ENCODE peak calls at places on chromosomes 5 and 9, in five cellular contexts. One of them, this sample, is unnamed.

GRCh38 chr5:150398432-150399157 is 14.1 kb downstream of the CD74 start:
- DNase-seq in CD8-positive, alpha-beta T cell: peak; percentile 37
- DNase-seq in PC-9: no peak
- DNase-seq in GM06990: peak; percentile 78
- DNase-seq in IMR-90: no peak
- DNase-seq in this sample: no peak

GRCh38 chr5:37184748-37185364 is 64.3 kb downstream of the CPLANE1 start:
- DNase-seq in CD8-positive, alpha-beta T cell: no peak
- DNase-seq in GM06990: peak; percentile 25
- DNase-seq in PC-9: no peak
- DNase-seq in IMR-90: no peak
- DNase-seq in this sample: no peak

GRCh38 chr5:91022518-91022917 is 360.6 kb downstream of the ARRDC3 start:
- DNase-seq in CD8-positive, alpha-beta T cell: no peak
- DNase-seq in GM06990: no peak
- DNase-seq in IMR-90: no peak
- DNase-seq in PC-9: no peak
- DNase-seq in this sample: no peak

GRCh38 chr9:129109952-129110739 is 447 bp downstream of the CRAT start:
- DNase-seq in PC-9: no peak
- DNase-seq in CD8-positive, alpha-beta T cell: peak; percentile 27
- DNase-seq in IMR-90: peak; percentile 28
- DNase-seq in GM06990: no peak
- DNase-seq in this sample: no peak

GRCh38 chr5:93956006-93956405 is 214.6 kb upstream of the POU5F2 start:
- DNase-seq in IMR-90: no peak
- DNase-seq in PC-9: no peak
- DNase-seq in CD8-positive, alpha-beta T cell: no peak
- DNase-seq in GM06990: no peak
- DNase-seq in this sample: no peak

GRCh38 chr5:6495433-6496206 is 47.0 kb downstream of the UBE2QL1 start:
- DNase-seq in PC-9: no peak
- DNase-seq in GM06990: no peak
- DNase-seq in CD8-positive, alpha-beta T cell: no peak
- DNase-seq in IMR-90: no peak
- DNase-seq in this sample: no peak

GRCh38 chr5:33816791-33817190 is 75.0 kb downstream of the ADAMTS12 start:
- DNase-seq in PC-9: no peak
- DNase-seq in CD8-positive, alpha-beta T cell: no peak
- DNase-seq in IMR-90: peak; percentile 75
- DNase-seq in GM06990: no peak
- DNase-seq in this sample: no peak

GRCh38 chr9:88193766-88194165 is 55.5 kb upstream of the SPATA31C2 start:
- DNase-seq in CD8-positive, alpha-beta T cell: no peak
- DNase-seq in GM06990: no peak
- DNase-seq in PC-9: no peak
- DNase-seq in IMR-90: no peak
- DNase-seq in this sample: no peak

GRCh38 chr5:147234825-147235635 is at the start of gene STK32A:
- DNase-seq in IMR-90: no peak
- DNase-seq in GM06990: no peak
- DNase-seq in CD8-positive, alpha-beta T cell: no peak
- DNase-seq in PC-9: no peak
- DNase-seq in this sample: no peak

GRCh38 chr5:153153086-153153485 is 337.4 kb upstream of the GRIA1 start:
- DNase-seq in PC-9: no peak
- DNase-seq in GM06990: no peak
- DNase-seq in IMR-90: no peak
- DNase-seq in CD8-positive, alpha-beta T cell: no peak
- DNase-seq in this sample: peak; percentile 31

GRCh38 chr5:95280692-95281091 is 4.2 kb downstream of the MCTP1 start:
- DNase-seq in CD8-positive, alpha-beta T cell: no peak
- DNase-seq in PC-9: no peak
- DNase-seq in IMR-90: no peak
- DNase-seq in GM06990: no peak
- DNase-seq in this sample: no peak

GRCh38 chr9:112041536-112042243 is 133.4 kb downstream of the SUSD1 start:
- DNase-seq in CD8-positive, alpha-beta T cell: no peak
- DNase-seq in GM06990: no peak
- DNase-seq in IMR-90: peak; percentile 100
- DNase-seq in PC-9: peak; percentile 99
- DNase-seq in this sample: peak; percentile 100

GRCh38 chr9:82764270-82764669 is 298.7 kb downstream of the RASEF start:
- DNase-seq in GM06990: no peak
- DNase-seq in PC-9: no peak
- DNase-seq in CD8-positive, alpha-beta T cell: no peak
- DNase-seq in IMR-90: no peak
- DNase-seq in this sample: no peak

GRCh38 chr5:178428341-178429155 is 161.6 kb downstream of the COL23A1 start:
- DNase-seq in PC-9: no peak
- DNase-seq in CD8-positive, alpha-beta T cell: no peak
- DNase-seq in IMR-90: no peak
- DNase-seq in GM06990: no peak
- DNase-seq in this sample: no peak

GRCh38 chr5:177370488-177371119 is 12.9 kb downstream of the RGS14 start:
- DNase-seq in CD8-positive, alpha-beta T cell: peak; percentile 62
- DNase-seq in IMR-90: peak; percentile 82
- DNase-seq in GM06990: peak; percentile 76
- DNase-seq in PC-9: peak; percentile 86
- DNase-seq in this sample: peak; percentile 35

GRCh38 chr9:71886015-71886414 is 25.0 kb downstream of the ABHD17B start:
- DNase-seq in IMR-90: no peak
- DNase-seq in PC-9: no peak
- DNase-seq in CD8-positive, alpha-beta T cell: no peak
- DNase-seq in GM06990: no peak
- DNase-seq in this sample: no peak

GRCh38 chr9:68933434-68934318 is 80.2 kb downstream of the PRKACG start:
- DNase-seq in PC-9: no peak
- DNase-seq in CD8-positive, alpha-beta T cell: no peak
- DNase-seq in IMR-90: no peak
- DNase-seq in GM06990: peak; percentile 75
- DNase-seq in this sample: no peak

GRCh38 chr5:149792963-149793362 is 62.9 kb downstream of the PPARGC1B start:
- DNase-seq in PC-9: no peak
- DNase-seq in CD8-positive, alpha-beta T cell: no peak
- DNase-seq in GM06990: no peak
- DNase-seq in IMR-90: no peak
- DNase-seq in this sample: no peak

GRCh38 chr5:38551020-38552017 is 5.1 kb downstream of the LIFR start:
- DNase-seq in IMR-90: peak; percentile 73
- DNase-seq in PC-9: no peak
- DNase-seq in CD8-positive, alpha-beta T cell: no peak
- DNase-seq in GM06990: no peak
- DNase-seq in this sample: no peak

GRCh38 chr5:170782438-170782837 is 1.1 kb upstream of the GABRP start:
- DNase-seq in CD8-positive, alpha-beta T cell: no peak
- DNase-seq in GM06990: no peak
- DNase-seq in IMR-90: no peak
- DNase-seq in PC-9: no peak
- DNase-seq in this sample: no peak

GRCh38 chr9:81737871-81738507 is 48.6 kb upstream of the TLE1 start:
- DNase-seq in PC-9: peak; percentile 97
- DNase-seq in GM06990: no peak
- DNase-seq in CD8-positive, alpha-beta T cell: no peak
- DNase-seq in IMR-90: peak; percentile 91
- DNase-seq in this sample: peak; percentile 61

GRCh38 chr9:134955156-134955555 is 37.4 kb upstream of the FCN1 start:
- DNase-seq in CD8-positive, alpha-beta T cell: no peak
- DNase-seq in PC-9: no peak
- DNase-seq in GM06990: no peak
- DNase-seq in IMR-90: no peak
- DNase-seq in this sample: no peak

DNA sequence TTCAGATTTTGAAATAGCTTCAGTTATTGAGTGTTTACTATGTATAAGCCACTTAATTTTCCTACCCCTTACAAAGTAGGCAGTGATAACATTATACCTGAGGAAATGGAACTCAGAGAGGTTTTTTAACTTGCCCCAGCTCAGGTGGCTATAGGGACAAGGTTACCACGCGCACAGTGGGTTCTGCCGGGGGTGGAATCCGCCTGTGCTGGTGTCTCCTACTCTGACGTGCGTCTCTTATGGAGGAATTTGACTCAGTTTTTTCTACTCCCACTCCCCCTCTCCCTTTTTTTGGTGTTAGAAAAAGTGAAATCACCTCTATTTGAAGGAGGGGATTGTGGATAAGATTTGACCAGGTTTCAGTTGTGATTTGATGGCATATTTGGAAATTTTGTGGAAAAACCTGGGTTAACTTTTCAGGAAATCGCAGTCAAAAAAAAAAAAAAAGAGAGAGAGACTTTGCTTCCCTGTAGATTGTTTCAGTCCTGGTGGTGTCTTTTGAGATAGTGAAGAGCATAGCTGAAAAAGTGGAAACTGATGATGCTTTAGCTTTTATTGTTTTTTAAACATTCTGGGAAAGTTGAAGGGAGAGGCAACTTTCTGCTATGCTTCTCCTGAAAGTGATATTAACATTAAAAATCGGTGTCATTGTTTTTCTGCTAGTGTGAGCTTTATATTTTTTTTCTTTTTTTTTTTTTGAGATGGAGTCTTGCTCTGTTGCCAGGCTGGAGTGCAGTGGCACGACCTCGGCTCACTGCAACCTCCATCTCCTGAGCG is 15.9 kb downstream of the TRIO start:
- DNase-seq in GM06990: no peak
- DNase-seq in IMR-90: no peak
- DNase-seq in CD8-positive, alpha-beta T cell: no peak
- DNase-seq in PC-9: peak; percentile 11
- DNase-seq in this sample: no peak
- H3K27me3 ChIP-seq in GM06990: no peaks in the 10 kb centered on the region
- H3K27me3 ChIP-seq in IMR-90: no peaks in the 10 kb centered on the region
- H3K27me3 ChIP-seq in CD8-positive, alpha-beta T cell: no peaks in the 10 kb centered on the region
- H3K27me3 ChIP-seq in PC-9: no peaks in the 10 kb centered on the region
- H3K27me3 ChIP-seq in this sample: no peaks in the 10 kb centered on the region

GRCh38 chr5:74639538-74640449 is 734 bp downstream of the ENC1 start:
- DNase-seq in PC-9: no peak
- DNase-seq in CD8-positive, alpha-beta T cell: peak; percentile 27
- DNase-seq in GM06990: peak; percentile 73
- DNase-seq in IMR-90: peak; percentile 49
- DNase-seq in this sample: no peak
- H3K4me3 ChIP-seq in PC-9: peak overlapping the region; percentile 84
- H3K4me3 ChIP-seq in CD8-positive, alpha-beta T cell: peak overlapping the region; percentile 58
- H3K4me3 ChIP-seq in GM06990: peak overlapping the region; percentile 94
- H3K4me3 ChIP-seq in IMR-90: peak overlapping the region; percentile 95
- H3K4me3 ChIP-seq in this sample: peak overlapping the region; percentile 82

DNA sequence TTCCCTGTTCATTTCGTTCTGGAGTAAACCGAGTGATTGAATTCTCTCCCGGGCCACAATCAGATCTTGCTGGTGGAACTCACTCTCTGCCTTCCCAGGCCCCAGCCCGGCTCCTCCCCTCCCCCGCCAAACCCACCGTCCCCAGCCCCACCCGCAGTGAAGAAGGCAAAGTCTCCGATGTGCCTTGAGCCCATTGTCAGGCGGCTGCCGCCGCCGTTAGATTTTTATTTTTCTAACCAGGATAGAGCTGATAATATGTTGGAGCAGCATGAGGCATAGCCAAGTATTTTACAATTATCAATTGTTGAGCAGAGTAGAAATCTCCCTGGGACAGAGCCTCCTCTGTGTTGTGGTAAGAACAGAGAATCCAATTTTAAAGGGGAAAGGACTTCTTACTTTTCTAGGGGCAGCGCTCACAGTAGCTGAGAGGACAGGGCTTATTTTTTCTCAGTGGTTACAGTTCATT is 1.2 kb downstream of the PSAT1 start:
- DNase-seq in GM06990: no peak
- DNase-seq in CD8-positive, alpha-beta T cell: no peak
- DNase-seq in PC-9: no peak
- DNase-seq in IMR-90: no peak
- DNase-seq in this sample: no peak
- TF ChIP-seq CTCF in GM06990: no peak
- TF ChIP-seq CTCF in CD8-positive, alpha-beta T cell: no peak
- TF ChIP-seq CTCF in PC-9: no peak
- TF ChIP-seq CTCF in IMR-90: no peak
- TF ChIP-seq CTCF in this sample: no peak

GRCh38 chr9:132146575-132146974 is 15.3 kb upstream of the NTNG2 start:
- DNase-seq in GM06990: no peak
- DNase-seq in CD8-positive, alpha-beta T cell: no peak
- DNase-seq in IMR-90: no peak
- DNase-seq in PC-9: no peak
- DNase-seq in this sample: no peak
- H3K27me3 ChIP-seq in GM06990: no peaks in the 10 kb centered on the region
- H3K27me3 ChIP-seq in CD8-positive, alpha-beta T cell: peaks cover 4% of the 10 kb centered on the region
- H3K27me3 ChIP-seq in IMR-90: peaks cover 74% of the 10 kb centered on the region
- H3K27me3 ChIP-seq in PC-9: peaks cover 86% of the 10 kb centered on the region
- H3K27me3 ChIP-seq in this sample: peaks cover 23% of the 10 kb centered on the region

DNA sequence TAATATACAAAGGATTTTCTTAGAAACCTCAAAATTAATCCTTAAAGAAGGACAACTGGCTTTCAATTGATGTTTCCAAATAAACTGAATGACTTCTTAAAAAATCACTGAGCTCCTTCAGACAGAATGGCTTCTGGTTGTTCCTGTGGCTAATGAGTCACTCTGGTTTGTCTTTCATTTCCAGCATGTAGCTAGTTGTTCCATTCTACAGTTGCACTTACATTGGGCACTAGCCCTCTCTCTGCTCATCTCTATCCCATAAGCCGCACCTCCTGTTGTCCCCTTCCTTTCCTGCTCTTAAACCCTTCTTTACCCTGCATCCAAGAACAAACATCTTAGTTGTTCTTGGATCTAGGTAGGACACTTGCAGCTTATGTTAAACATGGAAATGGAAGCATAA is 235.3 kb upstream of the HAPLN1 start:
- DNase-seq in PC-9: no peak
- DNase-seq in GM06990: no peak
- DNase-seq in IMR-90: peak; percentile 77
- DNase-seq in CD8-positive, alpha-beta T cell: no peak
- DNase-seq in this sample: no peak
- H3K4me3 ChIP-seq in PC-9: no peak overlapping the region
- H3K4me3 ChIP-seq in GM06990: no peak overlapping the region
- H3K4me3 ChIP-seq in IMR-90: no peak overlapping the region
- H3K4me3 ChIP-seq in CD8-positive, alpha-beta T cell: no peak overlapping the region
- H3K4me3 ChIP-seq in this sample: no peak overlapping the region

GRCh38 chr9:104557179-104557634 is 11.8 kb upstream of the OR13C8 start:
- DNase-seq in CD8-positive, alpha-beta T cell: no peak
- DNase-seq in IMR-90: no peak
- DNase-seq in PC-9: no peak
- DNase-seq in GM06990: no peak
- DNase-seq in this sample: no peak
- TF ChIP-seq CTCF in CD8-positive, alpha-beta T cell: no peak
- TF ChIP-seq CTCF in IMR-90: no peak
- TF ChIP-seq CTCF in PC-9: no peak
- TF ChIP-seq CTCF in GM06990: no peak
- TF ChIP-seq CTCF in this sample: no peak

This sample was measured in BJ.